ENCODE peak calls at places on chromosomes 11 and 22, in eight cellular contexts. One of them, this sample, is unnamed.

GRCh38 chr22:36816635-36817428 is at the start of gene PVALB:
- DNase-seq in foreskin fibroblast: peak
- DNase-seq in NCI-H1105: peak
- DNase-seq in aorta: no peak
- DNase-seq in Daoy: peak
- DNase-seq in stimulated activated CD4-positive, alpha-beta T cell treated with anti-CD3 and anti-CD28 coated beads, Interleukin-1b, Interleukin-23, amount 100 ng/mL, for 48 hours: peak
- DNase-seq in dorsolateral prefrontal cortex: no peak
- DNase-seq in HCT116: no peak
- DNase-seq in this sample: no peak

GRCh38 chr22:42743501-42743991 is 22.9 kb upstream of the A4GALT start:
- DNase-seq in foreskin fibroblast: peak
- DNase-seq in NCI-H1105: no peak
- DNase-seq in aorta: peak
- DNase-seq in Daoy: peak
- DNase-seq in stimulated activated CD4-positive, alpha-beta T cell treated with anti-CD3 and anti-CD28 coated beads, Interleukin-1b, Interleukin-23, amount 100 ng/mL, for 48 hours: no peak
- DNase-seq in dorsolateral prefrontal cortex: no peak
- DNase-seq in HCT116: no peak
- DNase-seq in this sample: no peak

GRCh38 chr22:29587938-29588699 is 7.2 kb upstream of the NIPSNAP1 start:
- DNase-seq in foreskin fibroblast: peak
- DNase-seq in NCI-H1105: no peak
- DNase-seq in aorta: no peak
- DNase-seq in Daoy: peak
- DNase-seq in stimulated activated CD4-positive, alpha-beta T cell treated with anti-CD3 and anti-CD28 coated beads, Interleukin-1b, Interleukin-23, amount 100 ng/mL, for 48 hours: no peak
- DNase-seq in dorsolateral prefrontal cortex: no peak
- DNase-seq in HCT116: no peak
- DNase-seq in this sample: no peak

GRCh38 chr11:130246719-130247118 is 68.0 kb downstream of the ZBTB44 start:
- DNase-seq in foreskin fibroblast: peak
- DNase-seq in NCI-H1105: no peak
- DNase-seq in aorta: no peak
- DNase-seq in Daoy: no peak
- DNase-seq in stimulated activated CD4-positive, alpha-beta T cell treated with anti-CD3 and anti-CD28 coated beads, Interleukin-1b, Interleukin-23, amount 100 ng/mL, for 48 hours: no peak
- DNase-seq in dorsolateral prefrontal cortex: no peak
- DNase-seq in HCT116: no peak
- DNase-seq in this sample: no peak

GRCh38 chr22:36352775-36353507 is 34.8 kb downstream of the MYH9 start:
- DNase-seq in foreskin fibroblast: no peak
- DNase-seq in NCI-H1105: no peak
- DNase-seq in aorta: peak
- DNase-seq in Daoy: peak
- DNase-seq in stimulated activated CD4-positive, alpha-beta T cell treated with anti-CD3 and anti-CD28 coated beads, Interleukin-1b, Interleukin-23, amount 100 ng/mL, for 48 hours: peak
- DNase-seq in dorsolateral prefrontal cortex: no peak
- DNase-seq in HCT116: no peak
- DNase-seq in this sample: no peak

GRCh38 chr11:20672575-20672974 is 3.2 kb downstream of the NELL1 start:
- DNase-seq in foreskin fibroblast: no peak
- DNase-seq in NCI-H1105: peak
- DNase-seq in aorta: no peak
- DNase-seq in Daoy: no peak
- DNase-seq in stimulated activated CD4-positive, alpha-beta T cell treated with anti-CD3 and anti-CD28 coated beads, Interleukin-1b, Interleukin-23, amount 100 ng/mL, for 48 hours: no peak
- DNase-seq in dorsolateral prefrontal cortex: no peak
- DNase-seq in HCT116: peak
- DNase-seq in this sample: peak

GRCh38 chr11:14067686-14068085 is 105.2 kb downstream of the SPON1 start:
- DNase-seq in foreskin fibroblast: no peak
- DNase-seq in NCI-H1105: no peak
- DNase-seq in aorta: no peak
- DNase-seq in Daoy: no peak
- DNase-seq in stimulated activated CD4-positive, alpha-beta T cell treated with anti-CD3 and anti-CD28 coated beads, Interleukin-1b, Interleukin-23, amount 100 ng/mL, for 48 hours: no peak
- DNase-seq in dorsolateral prefrontal cortex: no peak
- DNase-seq in HCT116: no peak
- DNase-seq in this sample: no peak

GRCh38 chr11:117547188-117547831 is 219.7 kb downstream of the CEP164 start:
- DNase-seq in foreskin fibroblast: no peak
- DNase-seq in NCI-H1105: no peak
- DNase-seq in aorta: peak
- DNase-seq in Daoy: no peak
- DNase-seq in stimulated activated CD4-positive, alpha-beta T cell treated with anti-CD3 and anti-CD28 coated beads, Interleukin-1b, Interleukin-23, amount 100 ng/mL, for 48 hours: no peak
- DNase-seq in dorsolateral prefrontal cortex: no peak
- DNase-seq in HCT116: no peak
- DNase-seq in this sample: no peak

GRCh38 chr11:44958165-44958564 is 7.5 kb upstream of the TP53I11 start:
- DNase-seq in foreskin fibroblast: no peak
- DNase-seq in NCI-H1105: no peak
- DNase-seq in aorta: no peak
- DNase-seq in Daoy: no peak
- DNase-seq in stimulated activated CD4-positive, alpha-beta T cell treated with anti-CD3 and anti-CD28 coated beads, Interleukin-1b, Interleukin-23, amount 100 ng/mL, for 48 hours: no peak
- DNase-seq in dorsolateral prefrontal cortex: no peak
- DNase-seq in HCT116: no peak
- DNase-seq in this sample: no peak

GRCh38 chr11:82718307-82718706 is 15.4 kb downstream of the FAM181B start:
- DNase-seq in foreskin fibroblast: peak
- DNase-seq in NCI-H1105: peak
- DNase-seq in aorta: no peak
- DNase-seq in Daoy: peak
- DNase-seq in stimulated activated CD4-positive, alpha-beta T cell treated with anti-CD3 and anti-CD28 coated beads, Interleukin-1b, Interleukin-23, amount 100 ng/mL, for 48 hours: peak
- DNase-seq in dorsolateral prefrontal cortex: peak
- DNase-seq in HCT116: peak
- DNase-seq in this sample: no peak

GRCh38 chr22:31578171-31578570 is 81.8 kb downstream of the SFI1 start:
- DNase-seq in foreskin fibroblast: no peak
- DNase-seq in NCI-H1105: no peak
- DNase-seq in aorta: no peak
- DNase-seq in Daoy: no peak
- DNase-seq in stimulated activated CD4-positive, alpha-beta T cell treated with anti-CD3 and anti-CD28 coated beads, Interleukin-1b, Interleukin-23, amount 100 ng/mL, for 48 hours: no peak
- DNase-seq in dorsolateral prefrontal cortex: no peak
- DNase-seq in HCT116: no peak
- DNase-seq in this sample: no peak

GRCh38 chr22:17140826-17141771 is 18.0 kb downstream of the HDHD5 start:
- DNase-seq in foreskin fibroblast: no peak
- DNase-seq in NCI-H1105: no peak
- DNase-seq in aorta: peak
- DNase-seq in Daoy: no peak
- DNase-seq in stimulated activated CD4-positive, alpha-beta T cell treated with anti-CD3 and anti-CD28 coated beads, Interleukin-1b, Interleukin-23, amount 100 ng/mL, for 48 hours: no peak
- DNase-seq in dorsolateral prefrontal cortex: no peak
- DNase-seq in HCT116: no peak
- DNase-seq in this sample: no peak

GRCh38 chr22:45993143-45993692 is 16.3 kb upstream of the WNT7B start:
- DNase-seq in foreskin fibroblast: no peak
- DNase-seq in NCI-H1105: no peak
- DNase-seq in aorta: no peak
- DNase-seq in Daoy: no peak
- DNase-seq in stimulated activated CD4-positive, alpha-beta T cell treated with anti-CD3 and anti-CD28 coated beads, Interleukin-1b, Interleukin-23, amount 100 ng/mL, for 48 hours: no peak
- DNase-seq in dorsolateral prefrontal cortex: no peak
- DNase-seq in HCT116: no peak
- DNase-seq in this sample: no peak

GRCh38 chr22:42271906-42272305 is 1.5 kb upstream of the TCF20 start:
- DNase-seq in foreskin fibroblast: no peak
- DNase-seq in NCI-H1105: no peak
- DNase-seq in aorta: no peak
- DNase-seq in Daoy: no peak
- DNase-seq in stimulated activated CD4-positive, alpha-beta T cell treated with anti-CD3 and anti-CD28 coated beads, Interleukin-1b, Interleukin-23, amount 100 ng/mL, for 48 hours: no peak
- DNase-seq in dorsolateral prefrontal cortex: no peak
- DNase-seq in HCT116: no peak
- DNase-seq in this sample: no peak

GRCh38 chr11:118074785-118075184 is 2.1 kb upstream of the TMPRSS4 start:
- DNase-seq in foreskin fibroblast: no peak
- DNase-seq in NCI-H1105: no peak
- DNase-seq in aorta: peak
- DNase-seq in Daoy: no peak
- DNase-seq in stimulated activated CD4-positive, alpha-beta T cell treated with anti-CD3 and anti-CD28 coated beads, Interleukin-1b, Interleukin-23, amount 100 ng/mL, for 48 hours: no peak
- DNase-seq in dorsolateral prefrontal cortex: no peak
- DNase-seq in HCT116: no peak
- DNase-seq in this sample: no peak

GRCh38 chr22:31496007-31496734 is at the start of gene SFI1:
- DNase-seq in foreskin fibroblast: peak
- DNase-seq in NCI-H1105: peak
- DNase-seq in aorta: peak
- DNase-seq in Daoy: peak
- DNase-seq in stimulated activated CD4-positive, alpha-beta T cell treated with anti-CD3 and anti-CD28 coated beads, Interleukin-1b, Interleukin-23, amount 100 ng/mL, for 48 hours: peak
- DNase-seq in dorsolateral prefrontal cortex: peak
- DNase-seq in HCT116: peak
- DNase-seq in this sample: peak

GRCh38 chr11:37532271-37532670 is 934.2 kb upstream of the RAG2 start:
- DNase-seq in foreskin fibroblast: no peak
- DNase-seq in NCI-H1105: no peak
- DNase-seq in aorta: no peak
- DNase-seq in Daoy: no peak
- DNase-seq in stimulated activated CD4-positive, alpha-beta T cell treated with anti-CD3 and anti-CD28 coated beads, Interleukin-1b, Interleukin-23, amount 100 ng/mL, for 48 hours: no peak
- DNase-seq in dorsolateral prefrontal cortex: no peak
- DNase-seq in HCT116: no peak
- DNase-seq in this sample: no peak

GRCh38 chr11:23746896-23747295 is 750.0 kb upstream of the LUZP2 start:
- DNase-seq in foreskin fibroblast: no peak
- DNase-seq in NCI-H1105: no peak
- DNase-seq in aorta: no peak
- DNase-seq in Daoy: no peak
- DNase-seq in stimulated activated CD4-positive, alpha-beta T cell treated with anti-CD3 and anti-CD28 coated beads, Interleukin-1b, Interleukin-23, amount 100 ng/mL, for 48 hours: no peak
- DNase-seq in dorsolateral prefrontal cortex: no peak
- DNase-seq in HCT116: no peak
- DNase-seq in this sample: no peak

GRCh38 chr11:132137981-132138313 is 767.5 kb downstream of the NTM start:
- DNase-seq in foreskin fibroblast: no peak
- DNase-seq in NCI-H1105: no peak
- DNase-seq in aorta: no peak
- DNase-seq in Daoy: no peak
- DNase-seq in stimulated activated CD4-positive, alpha-beta T cell treated with anti-CD3 and anti-CD28 coated beads, Interleukin-1b, Interleukin-23, amount 100 ng/mL, for 48 hours: no peak
- DNase-seq in dorsolateral prefrontal cortex: no peak
- DNase-seq in HCT116: no peak
- DNase-seq in this sample: no peak

GRCh38 chr11:57248780-57249383 is 11.8 kb upstream of the APLNR start:
- DNase-seq in foreskin fibroblast: peak
- DNase-seq in NCI-H1105: peak
- DNase-seq in aorta: no peak
- DNase-seq in Daoy: peak
- DNase-seq in stimulated activated CD4-positive, alpha-beta T cell treated with anti-CD3 and anti-CD28 coated beads, Interleukin-1b, Interleukin-23, amount 100 ng/mL, for 48 hours: peak
- DNase-seq in dorsolateral prefrontal cortex: peak
- DNase-seq in HCT116: peak
- DNase-seq in this sample: no peak

GRCh38 chr11:105109855-105110750 is 29.5 kb downstream of the CARD18 start:
- DNase-seq in foreskin fibroblast: peak
- DNase-seq in NCI-H1105: no peak
- DNase-seq in aorta: no peak
- DNase-seq in Daoy: peak
- DNase-seq in stimulated activated CD4-positive, alpha-beta T cell treated with anti-CD3 and anti-CD28 coated beads, Interleukin-1b, Interleukin-23, amount 100 ng/mL, for 48 hours: no peak
- DNase-seq in dorsolateral prefrontal cortex: no peak
- DNase-seq in HCT116: no peak
- DNase-seq in this sample: no peak

GRCh38 chr22:36303874-36304273 is 50.9 kb downstream of the APOL1 start:
- DNase-seq in foreskin fibroblast: no peak
- DNase-seq in NCI-H1105: no peak
- DNase-seq in aorta: no peak
- DNase-seq in Daoy: no peak
- DNase-seq in stimulated activated CD4-positive, alpha-beta T cell treated with anti-CD3 and anti-CD28 coated beads, Interleukin-1b, Interleukin-23, amount 100 ng/mL, for 48 hours: no peak
- DNase-seq in dorsolateral prefrontal cortex: no peak
- DNase-seq in HCT116: no peak
- DNase-seq in this sample: no peak

GRCh38 chr11:99739464-99740089 is 718.8 kb downstream of the CNTN5 start:
- DNase-seq in foreskin fibroblast: no peak
- DNase-seq in NCI-H1105: peak
- DNase-seq in aorta: no peak
- DNase-seq in Daoy: peak
- DNase-seq in stimulated activated CD4-positive, alpha-beta T cell treated with anti-CD3 and anti-CD28 coated beads, Interleukin-1b, Interleukin-23, amount 100 ng/mL, for 48 hours: no peak
- DNase-seq in dorsolateral prefrontal cortex: no peak
- DNase-seq in HCT116: no peak
- DNase-seq in this sample: peak

GRCh38 chr11:117486059-117486458 is 158.4 kb downstream of the CEP164 start:
- DNase-seq in foreskin fibroblast: no peak
- DNase-seq in NCI-H1105: no peak
- DNase-seq in aorta: no peak
- DNase-seq in Daoy: no peak
- DNase-seq in stimulated activated CD4-positive, alpha-beta T cell treated with anti-CD3 and anti-CD28 coated beads, Interleukin-1b, Interleukin-23, amount 100 ng/mL, for 48 hours: no peak
- DNase-seq in dorsolateral prefrontal cortex: no peak
- DNase-seq in HCT116: no peak
- DNase-seq in this sample: no peak

GRCh38 chr22:32752326-32752725 is 49.2 kb upstream of the TIMP3 start:
- DNase-seq in foreskin fibroblast: no peak
- DNase-seq in NCI-H1105: no peak
- DNase-seq in aorta: no peak
- DNase-seq in Daoy: no peak
- DNase-seq in stimulated activated CD4-positive, alpha-beta T cell treated with anti-CD3 and anti-CD28 coated beads, Interleukin-1b, Interleukin-23, amount 100 ng/mL, for 48 hours: no peak
- DNase-seq in dorsolateral prefrontal cortex: no peak
- DNase-seq in HCT116: no peak
- DNase-seq in this sample: no peak

GRCh38 chr22:44737414-44738346 is 14.7 kb upstream of the ARHGAP8 start:
- DNase-seq in foreskin fibroblast: no peak
- DNase-seq in NCI-H1105: no peak
- DNase-seq in aorta: no peak
- DNase-seq in Daoy: no peak
- DNase-seq in stimulated activated CD4-positive, alpha-beta T cell treated with anti-CD3 and anti-CD28 coated beads, Interleukin-1b, Interleukin-23, amount 100 ng/mL, for 48 hours: no peak
- DNase-seq in dorsolateral prefrontal cortex: no peak
- DNase-seq in HCT116: no peak
- DNase-seq in this sample: no peak